ENCODE peak calls at places on chromosome 5, in six cellular contexts. J is A549; P is psoas muscle; C is SK-N-SH; N is CD4-positive, alpha-beta T cell; L is endothelial cell of umbilical vein. F is an unnamed sample.

GRCh38 chr5:169956756-169957155 is 23.5 kb downstream of the INSYN2B start:
- DNase-seq in J (no peak), P (no peak), C (no peak), N (no peak), L (no peak), F (no peak)

GRCh38 chr5:80503641-80504040 is 15.7 kb downstream of the FAM151B start:
- DNase-seq in J (no peak), P (no peak), C (no peak), N (no peak), L (no peak), F (no peak)

GRCh38 chr5:27325513-27325912 is 287.1 kb upstream of the CDH9 start:
- DNase-seq in J (no peak), P (no peak), C (no peak), N (no peak), L (no peak), F (no peak)

GRCh38 chr5:145937432-145938250 is 1.3 kb downstream of the SH3RF2 start:
- DNase-seq in J (peak; percentile 78), P (peak; percentile 58), C (peak; percentile 45), N (no peak), L (no peak), F (peak; percentile 59)

GRCh38 chr5:146962801-146963355 is 84.3 kb upstream of the PPP2R2B start:
- DNase-seq in J (no peak), P (no peak), C (no peak), N (no peak), L (no peak), F (no peak)

GRCh38 chr5:124194282-124194681 is 552.2 kb downstream of the ZNF608 start:
- DNase-seq in J (no peak), P (no peak), C (no peak), N (no peak), L (no peak), F (no peak)

GRCh38 chr5:179124853-179125788 is 64.9 kb downstream of the ZNF354C start:
- DNase-seq in J (no peak), P (no peak), C (no peak), N (no peak), L (no peak), F (no peak)

GRCh38 chr5:115384587-115385375 is 88.3 kb upstream of the CCDC112 start:
- DNase-seq in J (no peak), P (no peak), C (no peak), N (no peak), L (no peak), F (no peak)

GRCh38 chr5:90434116-90434714 is 24.7 kb upstream of the CETN3 start:
- DNase-seq in J (no peak), P (peak; percentile 56), C (peak; percentile 25), N (peak; percentile 51), L (peak; percentile 41), F (peak; percentile 53)

GRCh38 chr5:92927291-92927778 is 653.7 kb downstream of the NR2F1-AS1 start:
- DNase-seq in J (no peak), P (no peak), C (no peak), N (no peak), L (peak; percentile 72), F (no peak)

GRCh38 chr5:65925094-65925600 is 1.2 kb upstream of the ERBIN start:
- DNase-seq in J (peak; percentile 40), P (peak; percentile 84), C (no peak), N (peak; percentile 76), L (peak; percentile 84), F (peak; percentile 83)

GRCh38 chr5:81045389-81045807 is 85.2 kb downstream of the RASGRF2 start:
- DNase-seq in J (no peak), P (no peak), C (no peak), N (no peak), L (no peak), F (no peak)

GRCh38 chr5:146051678-146052077 is 53.7 kb downstream of the PLAC8L1 start:
- DNase-seq in J (no peak), P (no peak), C (no peak), N (no peak), L (no peak), F (no peak)

GRCh38 chr5:96655506-96655905 is 6.7 kb upstream of the CAST start:
- DNase-seq in J (no peak), P (no peak), C (no peak), N (no peak), L (peak; percentile 26), F (no peak)

GRCh38 chr5:37662362-37662761 is 177.5 kb downstream of the GDNF start:
- DNase-seq in J (no peak), P (no peak), C (no peak), N (no peak), L (no peak), F (no peak)

GRCh38 chr5:158832096-158832495 is 267.6 kb downstream of the EBF1 start:
- DNase-seq in J (no peak), P (no peak), C (no peak), N (no peak), L (no peak), F (no peak)

GRCh38 chr5:116766470-116766947 is 191.9 kb upstream of the SEMA6A start:
- DNase-seq in J (peak; percentile 40), P (no peak), C (no peak), N (no peak), L (no peak), F (no peak)

GRCh38 chr5:137738947-137739346 is 3.1 kb upstream of the KLHL3 start:
- DNase-seq in J (no peak), P (no peak), C (no peak), N (no peak), L (no peak), F (no peak)

GRCh38 chr5:178941361-178941760 is 363 bp downstream of the ZNF454 start:
- DNase-seq in J (no peak), P (no peak), C (no peak), N (no peak), L (no peak), F (peak; percentile 33)

GRCh38 chr5:170805666-170806065 is 22.1 kb downstream of the GABRP start:
- DNase-seq in J (no peak), P (no peak), C (no peak), N (no peak), L (no peak), F (no peak)

GRCh38 chr5:102858808-102859207 is 103.7 kb downstream of the PAM start:
- DNase-seq in J (no peak), P (no peak), C (no peak), N (no peak), L (no peak), F (no peak)

GRCh38 chr5:39598641-39599248 is 174.0 kb upstream of the DAB2 start:
- DNase-seq in J (no peak), P (no peak), C (no peak), N (no peak), L (no peak), F (no peak)

GRCh38 chr5:85049020-85049419 is 664.3 kb upstream of the EDIL3 start:
- DNase-seq in J (no peak), P (no peak), C (no peak), N (no peak), L (peak; percentile 18), F (no peak)

GRCh38 chr5:82365026-82365425 is 86.9 kb upstream of the RPS23 start:
- DNase-seq in J (no peak), P (no peak), C (no peak), N (no peak), L (no peak), F (no peak)

GRCh38 chr5:91381134-91381773 is 1.9 kb downstream of the ARRDC3 start:
- DNase-seq in J (no peak), P (no peak), C (no peak), N (no peak), L (no peak), F (no peak)

GRCh38 chr5:43981556-43981955 is 378.6 kb downstream of the NNT start:
- DNase-seq in J (no peak), P (no peak), C (no peak), N (no peak), L (no peak), F (no peak)

GRCh38 chr5:105684799-105685198 is 1985.9 kb downstream of the EFNA5 start:
- DNase-seq in J (no peak), P (no peak), C (no peak), N (no peak), L (no peak), F (no peak)

GRCh38 chr5:105688227-105688807 is 1982.4 kb downstream of the EFNA5 start:
- DNase-seq in J (no peak), P (no peak), C (peak; percentile 0), N (no peak), L (no peak), F (no peak)

GRCh38 chr5:105687493-105687892 is 1983.2 kb downstream of the EFNA5 start:
- DNase-seq in J (no peak), P (no peak), C (no peak), N (no peak), L (no peak), F (no peak)

GRCh38 chr5:105680858-105681257 is 1989.9 kb downstream of the EFNA5 start:
- DNase-seq in J (no peak), P (no peak), C (peak; percentile 1), N (no peak), L (no peak), F (no peak)

GRCh38 chr5:105685884-105686283 is 1984.9 kb downstream of the EFNA5 start:
- DNase-seq in J (no peak), P (no peak), C (no peak), N (no peak), L (no peak), F (no peak)
- H3K9me3 ChIP-seq in J (no peaks in the 10 kb centered on the region), P (no peaks in the 10 kb centered on the region), C (no peaks in the 10 kb centered on the region), N (no peaks in the 10 kb centered on the region), L (no peaks in the 10 kb centered on the region), F (no peaks in the 10 kb centered on the region)

GRCh38 chr5:50299896-50300295 is 141.2 kb downstream of the EMB start:
- DNase-seq in J (no peak), P (no peak), C (no peak), N (no peak), L (no peak), F (no peak)
- H3K9me3 ChIP-seq in J (no peaks in the 10 kb centered on the region), P (no peaks in the 10 kb centered on the region), C (no peaks in the 10 kb centered on the region), N (no peaks in the 10 kb centered on the region), L (peaks cover 3% of the 10 kb centered on the region), F (peaks cover 5% of the 10 kb centered on the region)

DNA sequence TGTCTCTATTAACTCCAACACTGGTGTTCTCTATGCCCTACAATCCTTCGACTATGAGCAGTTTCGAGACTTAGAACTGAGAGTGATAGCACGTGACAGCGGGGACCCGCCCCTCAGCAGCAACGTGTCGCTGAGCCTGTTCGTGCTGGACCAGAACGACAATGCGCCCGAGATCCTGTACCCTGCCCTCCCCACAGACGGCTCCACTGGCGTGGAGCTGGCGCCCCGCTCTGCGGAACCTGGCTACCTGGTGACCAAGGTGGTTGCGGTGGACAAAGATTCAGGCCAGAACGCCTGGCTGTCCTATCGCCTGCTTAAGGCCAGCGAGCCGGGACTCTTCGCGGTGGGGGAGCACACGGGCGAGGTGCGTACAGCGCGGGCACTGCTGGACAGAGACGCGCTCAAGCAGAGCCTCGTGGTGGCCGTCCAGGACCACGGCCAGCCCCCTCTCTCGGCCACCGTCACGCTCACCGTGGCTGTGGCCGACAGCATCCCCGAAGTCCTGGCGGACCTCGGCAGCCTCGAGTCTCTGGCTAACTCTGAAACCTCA is 2.0 kb downstream of the PCDHGA11 start:
- DNase-seq in J (no peak), P (no peak), C (no peak), N (no peak), L (no peak), F (no peak)
- H3K9me3 ChIP-seq in J (peaks cover 81% of the 10 kb centered on the region), P (peaks cover 15% of the 10 kb centered on the region), C (peaks cover 23% of the 10 kb centered on the region), N (peaks cover 67% of the 10 kb centered on the region), L (peaks cover 8% of the 10 kb centered on the region), F (peaks cover 99% of the 10 kb centered on the region)

DNA sequence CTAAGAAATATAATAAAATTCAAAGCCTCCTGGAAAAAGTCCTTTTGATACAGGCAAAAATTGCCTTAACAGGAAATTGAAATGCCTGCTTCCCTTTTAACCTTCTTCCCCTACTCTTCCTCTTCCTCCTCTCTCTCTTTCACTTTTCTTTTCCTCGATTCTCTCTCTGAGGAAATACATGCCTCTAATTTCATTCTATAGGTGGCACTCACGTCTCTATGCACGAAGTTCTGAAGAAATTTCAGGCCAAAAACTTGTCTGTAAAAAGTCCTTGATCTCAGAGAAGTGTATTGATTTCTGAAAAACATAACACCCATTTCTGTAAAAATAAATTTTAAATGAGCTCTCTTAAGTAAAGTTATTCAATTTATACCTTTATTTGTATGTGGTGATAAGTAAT is 371.7 kb upstream of the IRX4 start:
- DNase-seq in J (no peak), P (no peak), C (no peak), N (no peak), L (no peak), F (no peak)
- H3K9me3 ChIP-seq in J (no peaks in the 10 kb centered on the region), P (no peaks in the 10 kb centered on the region), C (no peaks in the 10 kb centered on the region), N (no peaks in the 10 kb centered on the region), L (peaks cover 8% of the 10 kb centered on the region), F (no peaks in the 10 kb centered on the region)